ENCODE peak calls at places on chromosomes 3 and 15, in ten cellular contexts. J, K, H, E, M, N, D, S, R and F are unnamed samples.

GRCh38 chr15:69718916-69719315 is 266.3 kb downstream of the RPLP1 start:
- DNase-seq in J (no peak), K (no peak), H (peak), E (no peak), M (no peak), N (no peak), D (no peak), S (no peak), R (peak), F (no peak)

GRCh38 chr3:163722421-163722820 is 1355.9 kb downstream of the SI start:
- DNase-seq in J (no peak), K (no peak), H (no peak), E (no peak), M (no peak), N (no peak), D (no peak), S (no peak), R (no peak), F (no peak)

GRCh38 chr3:146747051-146747450 is 141.9 kb upstream of the PLSCR5 start:
- DNase-seq in J (no peak), K (no peak), H (no peak), E (no peak), M (no peak), N (no peak), D (no peak), S (no peak), R (no peak), F (no peak)

GRCh38 chr3:164806188-164806587 is 272.1 kb downstream of the SI start:
- DNase-seq in J (no peak), K (no peak), H (no peak), E (no peak), M (no peak), N (no peak), D (no peak), S (no peak), R (no peak), F (no peak)

GRCh38 chr3:127734754-127735473 is 62.2 kb downstream of the ABTB1 start:
- DNase-seq in J (no peak), K (peak), H (peak), E (peak), M (peak), N (no peak), D (no peak), S (no peak), R (no peak), F (no peak)

GRCh38 chr15:70242962-70243685 is 145.4 kb upstream of the TLE3 start:
- DNase-seq in J (no peak), K (no peak), H (no peak), E (no peak), M (no peak), N (no peak), D (no peak), S (no peak), R (no peak), F (no peak)

GRCh38 chr15:98123834-98124233 is 163.3 kb downstream of the ARRDC4 start:
- DNase-seq in J (no peak), K (peak), H (no peak), E (no peak), M (peak), N (no peak), D (no peak), S (no peak), R (no peak), F (no peak)

GRCh38 chr15:97576916-97577645 is 383.4 kb upstream of the ARRDC4 start:
- DNase-seq in J (no peak), K (no peak), H (no peak), E (no peak), M (no peak), N (no peak), D (no peak), S (no peak), R (no peak), F (no peak)

GRCh38 chr3:15284121-15284889 is 48.1 kb downstream of the SH3BP5 start:
- DNase-seq in J (no peak), K (no peak), H (no peak), E (no peak), M (no peak), N (no peak), D (no peak), S (no peak), R (no peak), F (peak)

GRCh38 chr3:171248426-171249115 is 211.6 kb downstream of the TNIK start:
- DNase-seq in J (no peak), K (no peak), H (no peak), E (no peak), M (no peak), N (no peak), D (no peak), S (no peak), R (no peak), F (no peak)

GRCh38 chr3:45993421-45994027 is 2.1 kb downstream of the FYCO1 start:
- DNase-seq in J (no peak), K (no peak), H (no peak), E (no peak), M (no peak), N (no peak), D (no peak), S (no peak), R (no peak), F (no peak)

GRCh38 chr3:77251136-77251535 is 211.2 kb downstream of the ROBO2 start:
- DNase-seq in J (no peak), K (no peak), H (no peak), E (no peak), M (no peak), N (no peak), D (no peak), S (no peak), R (no peak), F (no peak)